ENCODE peak calls at places on chromosomes 3 and 15, in four cellular contexts. One of them, this sample, is unnamed.

GRCh38 chr3:156535162-156535627 is 19.7 kb downstream of the SSR3 start:
- DNase-seq in BJ: peak
- DNase-seq in breast epithelium: peak
- DNase-seq in tibial nerve: peak
- DNase-seq in this sample: peak

GRCh38 chr3:15645740-15646490 is 44.4 kb downstream of the BTD start:
- DNase-seq in breast epithelium: no peak
- DNase-seq in BJ: peak
- DNase-seq in tibial nerve: no peak
- DNase-seq in this sample: no peak

GRCh38 chr3:52934626-52935530 is 37.5 kb upstream of the STIMATE start:
- DNase-seq in tibial nerve: peak
- DNase-seq in BJ: peak
- DNase-seq in breast epithelium: no peak
- DNase-seq in this sample: no peak

GRCh38 chr3:67605377-67605776 is 49.0 kb downstream of the SUCLG2 start:
- DNase-seq in breast epithelium: no peak
- DNase-seq in BJ: peak
- DNase-seq in tibial nerve: no peak
- DNase-seq in this sample: no peak

GRCh38 chr3:22245122-22245521 is 494.1 kb upstream of the ZNF385D start:
- DNase-seq in tibial nerve: peak
- DNase-seq in breast epithelium: peak
- DNase-seq in BJ: peak
- DNase-seq in this sample: no peak

GRCh38 chr3:23455775-23456174 is 252.6 kb downstream of the UBE2E2 start:
- DNase-seq in breast epithelium: no peak
- DNase-seq in tibial nerve: no peak
- DNase-seq in BJ: peak
- DNase-seq in this sample: no peak

GRCh38 chr15:48250640-48251076 is 44.6 kb downstream of the SLC12A1 start:
- DNase-seq in breast epithelium: no peak
- DNase-seq in tibial nerve: no peak
- DNase-seq in BJ: peak
- DNase-seq in this sample: no peak

GRCh38 chr3:145006291-145006690 is 1034.7 kb downstream of the DIPK2A start:
- DNase-seq in breast epithelium: no peak
- DNase-seq in BJ: no peak
- DNase-seq in tibial nerve: no peak
- DNase-seq in this sample: no peak

GRCh38 chr3:42660898-42661297 is 7.4 kb downstream of the ZBTB47 start:
- DNase-seq in breast epithelium: no peak
- DNase-seq in tibial nerve: no peak
- DNase-seq in BJ: no peak
- DNase-seq in this sample: no peak

GRCh38 chr15:71779073-71779797 is 31.1 kb upstream of the NR2E3 start:
- DNase-seq in BJ: no peak
- DNase-seq in breast epithelium: no peak
- DNase-seq in tibial nerve: no peak
- DNase-seq in this sample: peak

GRCh38 chr3:46566040-46566631 is at the start of gene LRRC2:
- DNase-seq in breast epithelium: no peak
- DNase-seq in tibial nerve: no peak
- DNase-seq in BJ: peak
- DNase-seq in this sample: no peak

GRCh38 chr3:124360140-124360539 is 368.2 kb upstream of the ROPN1 start:
- DNase-seq in tibial nerve: no peak
- DNase-seq in breast epithelium: no peak
- DNase-seq in BJ: no peak
- DNase-seq in this sample: no peak

GRCh38 chr3:197942956-197943556 is 6.9 kb upstream of the RPL35A start:
- DNase-seq in tibial nerve: no peak
- DNase-seq in BJ: no peak
- DNase-seq in breast epithelium: no peak
- DNase-seq in this sample: no peak

GRCh38 chr3:186380622-186381380 is 18.8 kb upstream of the DGKG start:
- DNase-seq in BJ: no peak
- DNase-seq in breast epithelium: no peak
- DNase-seq in tibial nerve: no peak
- DNase-seq in this sample: no peak

GRCh38 chr3:38649500-38650247 is at the start of gene SCN5A:
- DNase-seq in breast epithelium: no peak
- DNase-seq in tibial nerve: no peak
- DNase-seq in BJ: no peak
- DNase-seq in this sample: no peak

GRCh38 chr15:93231994-93232393 is 143.0 kb upstream of the RGMA start:
- DNase-seq in breast epithelium: no peak
- DNase-seq in BJ: no peak
- DNase-seq in tibial nerve: no peak
- DNase-seq in this sample: no peak

GRCh38 chr15:57640935-57641682 is 49.4 kb downstream of the MYZAP start:
- DNase-seq in tibial nerve: no peak
- DNase-seq in breast epithelium: no peak
- DNase-seq in BJ: no peak
- DNase-seq in this sample: no peak

GRCh38 chr15:90496791-90497190 is 32.9 kb upstream of the CRTC3 start:
- DNase-seq in BJ: no peak
- DNase-seq in breast epithelium: no peak
- DNase-seq in tibial nerve: no peak
- DNase-seq in this sample: no peak

GRCh38 chr15:65414841-65415621 is 7.7 kb downstream of the IGDCC4 start:
- DNase-seq in BJ: no peak
- DNase-seq in breast epithelium: no peak
- DNase-seq in tibial nerve: no peak
- DNase-seq in this sample: no peak

GRCh38 chr3:131530843-131531242 is 28.1 kb upstream of the MRPL3 start:
- DNase-seq in tibial nerve: no peak
- DNase-seq in BJ: no peak
- DNase-seq in breast epithelium: no peak
- DNase-seq in this sample: no peak

GRCh38 chr3:131535596-131535995 is 32.8 kb upstream of the MRPL3 start:
- DNase-seq in tibial nerve: no peak
- DNase-seq in breast epithelium: no peak
- DNase-seq in BJ: peak
- DNase-seq in this sample: no peak

GRCh38 chr3:131530374-131530773 is 27.6 kb upstream of the MRPL3 start:
- DNase-seq in tibial nerve: no peak
- DNase-seq in breast epithelium: no peak
- DNase-seq in BJ: no peak
- DNase-seq in this sample: no peak

GRCh38 chr3:131535131-131535530 is 32.4 kb upstream of the MRPL3 start:
- DNase-seq in BJ: peak
- DNase-seq in tibial nerve: no peak
- DNase-seq in breast epithelium: no peak
- DNase-seq in this sample: no peak

GRCh38 chr3:131532645-131533044 is 29.9 kb upstream of the MRPL3 start:
- DNase-seq in BJ: no peak
- DNase-seq in tibial nerve: no peak
- DNase-seq in breast epithelium: no peak
- DNase-seq in this sample: no peak
- H3K4me3 ChIP-seq in BJ: no peak
- H3K4me3 ChIP-seq in tibial nerve: no peak
- H3K4me3 ChIP-seq in breast epithelium: no peak
- H3K4me3 ChIP-seq in this sample: no peak

GRCh38 chr15:96345560-96346389 is 15.3 kb downstream of the NR2F2 start:
- DNase-seq in tibial nerve: peak
- DNase-seq in BJ: no peak
- DNase-seq in breast epithelium: no peak
- DNase-seq in this sample: peak
- TF ChIP-seq CTCF in tibial nerve: peak
- TF ChIP-seq CTCF in BJ: peak
- TF ChIP-seq CTCF in breast epithelium: peak
- TF ChIP-seq CTCF in this sample: peak

GRCh38 chr15:26773485-26773877 is 615 bp upstream of the GABRB3 start:
- DNase-seq in breast epithelium: no peak
- DNase-seq in tibial nerve: no peak
- DNase-seq in BJ: no peak
- DNase-seq in this sample: no peak
- H3K4me3 ChIP-seq in breast epithelium: peak
- H3K4me3 ChIP-seq in tibial nerve: peak
- H3K4me3 ChIP-seq in BJ: no peak
- H3K4me3 ChIP-seq in this sample: peak

GRCh38 chr3:114299925-114300624 is 6.2 kb downstream of the TIGIT start:
- DNase-seq in BJ: no peak
- DNase-seq in tibial nerve: no peak
- DNase-seq in breast epithelium: no peak
- DNase-seq in this sample: no peak
- TF ChIP-seq CTCF in BJ: no peak
- TF ChIP-seq CTCF in tibial nerve: no peak
- TF ChIP-seq CTCF in breast epithelium: no peak
- TF ChIP-seq CTCF in this sample: no peak

GRCh38 chr15:69493406-69493805 is 40.8 kb downstream of the RPLP1 start:
- DNase-seq in tibial nerve: no peak
- DNase-seq in BJ: no peak
- DNase-seq in breast epithelium: no peak
- DNase-seq in this sample: peak
- H3K4me3 ChIP-seq in tibial nerve: no peak
- H3K4me3 ChIP-seq in BJ: no peak
- H3K4me3 ChIP-seq in breast epithelium: no peak
- H3K4me3 ChIP-seq in this sample: no peak

This sample was measured in right atrium auricular region.